ENCODE peak calls at places on chromosomes 4 and X, in nine cellular contexts. G, K, R, Q, A, O, W, V and M are unnamed samples.

GRCh38 chr4:112982677-112983076 is 66.8 kb upstream of the ANK2 start:
- DNase-seq in G (no peak), K (no peak), R (no peak), Q (no peak), A (no peak), O (no peak), W (no peak), V (no peak), M (no peak)

GRCh38 chr4:16082424-16083216 is 1.2 kb downstream of the PROM1 start:
- DNase-seq in G (no peak), K (no peak), R (no peak), Q (no peak), A (peak), O (no peak), W (no peak), V (peak), M (peak)

GRCh38 chrX:75781618-75782017 is 3.4 kb downstream of the MAGEE2 start:
- DNase-seq in G (no peak), K (no peak), R (peak), Q (no peak), A (no peak), O (peak), W (no peak), V (no peak), M (no peak)

GRCh38 chrX:131544218-131544617 is 344 bp downstream of the OR13H1 start:
- DNase-seq in G (no peak), K (no peak), R (no peak), Q (no peak), A (no peak), O (no peak), W (no peak), V (no peak), M (no peak)

GRCh38 chr4:161704653-161705052 is 459.1 kb downstream of the FSTL5 start:
- DNase-seq in G (no peak), K (no peak), R (no peak), Q (no peak), A (no peak), O (no peak), W (no peak), V (no peak), M (no peak)

GRCh38 chrX:134865730-134866129 is 125.1 kb upstream of the SMIM10 start:
- DNase-seq in G (no peak), K (no peak), R (no peak), Q (no peak), A (no peak), O (no peak), W (peak), V (no peak), M (no peak)

GRCh38 chrX:43822015-43822414 is 60.2 kb downstream of the MAOB start:
- DNase-seq in G (no peak), K (no peak), R (no peak), Q (no peak), A (no peak), O (no peak), W (no peak), V (no peak), M (no peak)

GRCh38 chr4:146469053-146469452 is 52.7 kb downstream of the SLC10A7 start:
- DNase-seq in G (no peak), K (no peak), R (no peak), Q (no peak), A (no peak), O (no peak), W (no peak), V (no peak), M (no peak)

GRCh38 chr4:164509951-164510350 is 244.0 kb upstream of the SMIM31 start:
- DNase-seq in G (no peak), K (no peak), R (no peak), Q (no peak), A (no peak), O (no peak), W (no peak), V (no peak), M (no peak)

GRCh38 chrX:75623535-75623934 is 100.7 kb upstream of the ZDHHC15 start:
- DNase-seq in G (no peak), K (no peak), R (no peak), Q (no peak), A (no peak), O (no peak), W (peak), V (peak), M (no peak)

GRCh38 chr4:23061431-23061830 is 368.7 kb downstream of the GBA3 start:
- DNase-seq in G (no peak), K (no peak), R (no peak), Q (no peak), A (no peak), O (no peak), W (no peak), V (no peak), M (no peak)

GRCh38 chrX:103845165-103845653 is 13.2 kb upstream of the RAB9B start:
- DNase-seq in G (peak), K (no peak), R (peak), Q (peak), A (peak), O (peak), W (peak), V (peak), M (no peak)

GRCh38 chr4:25859429-25860148 is 3.2 kb downstream of the SEL1L3 start:
- DNase-seq in G (no peak), K (no peak), R (no peak), Q (no peak), A (no peak), O (no peak), W (peak), V (no peak), M (no peak)

GRCh38 chrX:17584248-17584681 is 153.0 kb upstream of the SCML1 start:
- DNase-seq in G (no peak), K (no peak), R (no peak), Q (no peak), A (no peak), O (no peak), W (no peak), V (no peak), M (no peak)

GRCh38 chr4:116005037-116005805 is 891.8 kb upstream of the NDST4 start:
- DNase-seq in G (no peak), K (no peak), R (no peak), Q (no peak), A (no peak), O (no peak), W (no peak), V (no peak), M (no peak)

GRCh38 chrX:72349190-72349589 is 43.5 kb upstream of the CITED1 start:
- DNase-seq in G (no peak), K (no peak), R (no peak), Q (no peak), A (no peak), O (no peak), W (no peak), V (no peak), M (no peak)

GRCh38 chrX:5681159-5681558 is 547.5 kb downstream of the NLGN4X start:
- DNase-seq in G (no peak), K (no peak), R (no peak), Q (no peak), A (no peak), O (no peak), W (peak), V (no peak), M (no peak)

GRCh38 chrX:139691493-139691842 is 16.5 kb downstream of the MCF2 start:
- DNase-seq in G (no peak), K (no peak), R (no peak), Q (no peak), A (no peak), O (no peak), W (no peak), V (no peak), M (peak)

GRCh38 chr4:168832746-168833575 is 177.1 kb downstream of the CBR4 start:
- DNase-seq in G (no peak), K (no peak), R (no peak), Q (no peak), A (peak), O (no peak), W (no peak), V (no peak), M (peak)

GRCh38 chrX:115650916-115651315 is 89.9 kb downstream of the PLS3 start:
- DNase-seq in G (no peak), K (no peak), R (no peak), Q (no peak), A (peak), O (peak), W (peak), V (peak), M (peak)

GRCh38 chr4:81052119-81053068 is 21.9 kb downstream of the BMP3 start:
- DNase-seq in G (peak), K (no peak), R (peak), Q (peak), A (peak), O (peak), W (peak), V (peak), M (no peak)

GRCh38 chrX:129777218-129777768 is 2.5 kb upstream of the SASH3 start:
- DNase-seq in G (peak), K (no peak), R (peak), Q (no peak), A (no peak), O (no peak), W (peak), V (no peak), M (peak)

GRCh38 chr4:32189788-32190187 is 1469.6 kb downstream of the PCDH7 start:
- DNase-seq in G (no peak), K (no peak), R (no peak), Q (no peak), A (no peak), O (no peak), W (no peak), V (no peak), M (no peak)

GRCh38 chrX:78652971-78653822 is 5.9 kb downstream of the RTL3 start:
- DNase-seq in G (no peak), K (no peak), R (no peak), Q (no peak), A (no peak), O (no peak), W (peak), V (no peak), M (no peak)

GRCh38 chrX:70998402-70999027 is 67.6 kb upstream of the SLC7A3 start:
- DNase-seq in G (no peak), K (no peak), R (peak), Q (no peak), A (peak), O (no peak), W (peak), V (peak), M (no peak)

GRCh38 chr4:3847211-3847940 is 81.2 kb downstream of the ADRA2C start:
- DNase-seq in G (no peak), K (no peak), R (no peak), Q (no peak), A (no peak), O (no peak), W (no peak), V (no peak), M (no peak)

GRCh38 chrX:110286126-110286525 is 31.8 kb downstream of the AMMECR1 start:
- DNase-seq in G (no peak), K (no peak), R (no peak), Q (no peak), A (no peak), O (no peak), W (no peak), V (no peak), M (no peak)

GRCh38 chr4:139014391-139015268 is 951 bp upstream of the NOCT start:
- DNase-seq in G (no peak), K (no peak), R (no peak), Q (no peak), A (peak), O (peak), W (peak), V (peak), M (no peak)

GRCh38 chrX:123835661-123836371 is 24.0 kb upstream of the XIAP start:
- DNase-seq in G (no peak), K (no peak), R (no peak), Q (no peak), A (no peak), O (no peak), W (no peak), V (no peak), M (no peak)

GRCh38 chr4:74217365-74217764 is 59.4 kb downstream of the MTHFD2L start:
- DNase-seq in G (no peak), K (no peak), R (no peak), Q (no peak), A (no peak), O (no peak), W (no peak), V (no peak), M (no peak)

GRCh38 chrX:20545538-20545937 is 278.8 kb upstream of the RPS6KA3 start:
- DNase-seq in G (no peak), K (no peak), R (no peak), Q (no peak), A (no peak), O (no peak), W (no peak), V (no peak), M (no peak)

GRCh38 chrX:17397074-17397473 is 22.1 kb downstream of the NHS start:
- DNase-seq in G (no peak), K (no peak), R (no peak), Q (no peak), A (no peak), O (no peak), W (no peak), V (no peak), M (no peak)

GRCh38 chr4:141311805-141312204 is 91.1 kb downstream of the ZNF330 start:
- DNase-seq in G (no peak), K (no peak), R (no peak), Q (no peak), A (no peak), O (no peak), W (no peak), V (no peak), M (no peak)

GRCh38 chr4:26131711-26132110 is 189.1 kb upstream of the RBPJ start:
- DNase-seq in G (peak), K (no peak), R (no peak), Q (no peak), A (no peak), O (no peak), W (no peak), V (no peak), M (no peak)

GRCh38 chr4:157128395-157128794 is 52.4 kb downstream of the GLRB start:
- DNase-seq in G (no peak), K (no peak), R (peak), Q (no peak), A (no peak), O (no peak), W (peak), V (no peak), M (no peak)